ENCODE peak calls at places on chromosome 1, in four cellular contexts. R is HepG2, V is GM12878, P is K562. M is an unnamed sample.

GRCh38 chr1:162997499-162998285 is 71.5 kb upstream of the RGS4 start:
- DNase-seq in R (no peak), V (no peak), P (no peak), M (no peak)

GRCh38 chr1:167564592-167564991 is 11.0 kb upstream of the CREG1 start:
- DNase-seq in R (no peak), V (no peak), P (no peak), M (no peak)

GRCh38 chr1:203038217-203038741 is 12.0 kb downstream of the PPFIA4 start:
- DNase-seq in R (no peak), V (no peak), P (no peak), M (no peak)

GRCh38 chr1:12540580-12541273 is 77.3 kb downstream of the DHRS3 start:
- DNase-seq in R (no peak), V (no peak), P (no peak), M (no peak)

GRCh38 chr1:184953600-184954219 is 20.6 kb downstream of the NIBAN1 start:
- DNase-seq in R (no peak), V (no peak), P (no peak), M (no peak)

GRCh38 chr1:94319319-94320180 is 82.2 kb upstream of the ARHGAP29 start:
- DNase-seq in R (no peak), V (no peak), P (no peak), M (no peak)

GRCh38 chr1:201882665-201883132 is 6.0 kb upstream of the SHISA4 start:
- DNase-seq in R (no peak), V (peak), P (peak), M (no peak)

GRCh38 chr1:155978325-155978972 is at the start of gene ARHGEF2:
- DNase-seq in R (no peak), V (no peak), P (peak), M (peak)

GRCh38 chr1:53369761-53370160 is 41.9 kb upstream of the LRP8 start:
- DNase-seq in R (no peak), V (no peak), P (no peak), M (no peak)

GRCh38 chr1:227729881-227730629 is 5.0 kb downstream of the JMJD4 start:
- DNase-seq in R (peak), V (no peak), P (peak), M (peak)

GRCh38 chr1:223123238-223123976 is 19.6 kb downstream of the TLR5 start:
- DNase-seq in R (peak), V (no peak), P (peak), M (peak)

GRCh38 chr1:118271883-118272282 is 86.9 kb upstream of the SPAG17 start:
- DNase-seq in R (no peak), V (peak), P (no peak), M (no peak)

GRCh38 chr1:52059888-52060287 is 3.8 kb downstream of the BTF3L4 start:
- DNase-seq in R (no peak), V (no peak), P (no peak), M (no peak)

GRCh38 chr1:45995298-45995697 is 137.1 kb downstream of the PIK3R3 start:
- DNase-seq in R (no peak), V (no peak), P (no peak), M (no peak)

GRCh38 chr1:239218296-239218695 is 168.1 kb upstream of the CHRM3 start:
- DNase-seq in R (no peak), V (no peak), P (no peak), M (no peak)

GRCh38 chr1:229471175-229471574 is 37.0 kb downstream of the NUP133 start:
- DNase-seq in R (no peak), V (no peak), P (no peak), M (no peak)

GRCh38 chr1:231806623-231807470 is 180.3 kb downstream of the DISC1 start:
- DNase-seq in R (peak), V (no peak), P (peak), M (peak)

GRCh38 chr1:245256528-245256927 is 101.7 kb downstream of the KIF26B start:
- DNase-seq in R (no peak), V (no peak), P (no peak), M (no peak)

GRCh38 chr1:186980400-186980799 is 151.7 kb downstream of the PLA2G4A start:
- DNase-seq in R (no peak), V (no peak), P (no peak), M (no peak)

GRCh38 chr1:157782946-157783345 is 6.0 kb upstream of the FCRL2 start:
- DNase-seq in R (no peak), V (no peak), P (no peak), M (no peak)

GRCh38 chr1:17909634-17910033 is 154.5 kb downstream of the ACTL8 start:
- DNase-seq in R (no peak), V (no peak), P (peak), M (no peak)

GRCh38 chr1:180243517-180244221 is 13.6 kb downstream of the LHX4 start:
- DNase-seq in R (peak), V (no peak), P (peak), M (no peak)

GRCh38 chr1:168135116-168135981 is 1.4 kb downstream of the GPR161 start:
- DNase-seq in R (no peak), V (no peak), P (no peak), M (peak)

GRCh38 chr1:229058111-229058551 is 212.8 kb upstream of the RAB4A start:
- DNase-seq in R (no peak), V (no peak), P (no peak), M (peak)

GRCh38 chr1:56459260-56459659 is 120.1 kb downstream of the PLPP3 start:
- DNase-seq in R (no peak), V (no peak), P (no peak), M (no peak)

DNA sequence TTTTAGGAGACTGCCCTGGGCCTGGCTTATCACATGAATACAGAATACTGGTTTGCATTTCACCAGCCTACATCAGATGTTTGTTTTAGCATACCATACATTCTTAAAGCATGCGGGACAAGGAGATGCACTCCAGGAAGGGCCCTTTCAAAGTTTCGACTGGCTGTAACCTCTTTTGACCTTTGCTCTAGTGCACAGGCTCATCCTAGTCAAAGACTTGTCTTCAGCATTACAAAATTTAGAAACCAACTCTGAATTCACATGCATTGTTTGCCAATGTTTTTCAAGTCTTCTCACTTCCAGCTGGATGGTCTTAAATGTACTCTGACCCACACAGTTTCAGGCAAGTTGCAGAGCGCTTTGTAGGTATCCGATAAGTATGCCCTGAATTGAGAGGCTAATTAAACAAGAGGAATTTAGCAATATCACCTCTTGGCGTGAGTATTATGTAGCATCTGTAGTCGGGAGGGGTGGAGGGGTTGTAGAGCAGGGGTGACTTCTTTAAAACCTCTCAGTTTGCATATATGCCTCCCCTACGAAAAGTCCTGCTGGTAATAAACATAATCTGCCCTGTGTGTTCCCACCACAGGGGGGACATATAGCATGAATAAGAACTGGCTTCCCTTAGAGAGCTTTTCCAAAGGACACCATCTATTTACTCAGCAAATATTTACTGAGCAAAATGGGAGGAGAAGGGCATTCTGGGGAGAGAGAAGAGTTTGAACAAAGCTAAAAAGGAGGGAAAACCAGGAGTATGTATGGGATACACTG is 24.4 kb upstream of the AHCYL1 start:
- DNase-seq in R (peak), V (no peak), P (no peak), M (no peak)
- TF ChIP-seq FOXM1 in R (no peak), V (no peak), P (no peak), M (no peak)

GRCh38 chr1:33221385-33221758 is 34.9 kb upstream of the ZNF362 start:
- DNase-seq in R (no peak), V (no peak), P (no peak), M (no peak)

GRCh38 chr1:33219886-33220661 is 36.2 kb upstream of the ZNF362 start:
- DNase-seq in R (no peak), V (no peak), P (no peak), M (no peak)

GRCh38 chr1:33220701-33221384 is 35.4 kb upstream of the ZNF362 start:
- DNase-seq in R (no peak), V (no peak), P (no peak), M (no peak)

GRCh38 chr1:33224166-33224707 is 32.1 kb upstream of the ZNF362 start:
- DNase-seq in R (no peak), V (no peak), P (no peak), M (no peak)

GRCh38 chr1:33222381-33222780 is 33.9 kb upstream of the ZNF362 start:
- DNase-seq in R (no peak), V (no peak), P (no peak), M (no peak)
- TF ChIP-seq TAF1 in R (no peak), V (no peak), P (no peak), M (no peak)

GRCh38 chr1:154851392-154852177 is 18.5 kb downstream of the KCNN3 start:
- DNase-seq in R (no peak), V (no peak), P (peak), M (no peak)
- TF ChIP-seq GABPA in R (no peak), V (no peak), P (no peak), M (no peak)

DNA sequence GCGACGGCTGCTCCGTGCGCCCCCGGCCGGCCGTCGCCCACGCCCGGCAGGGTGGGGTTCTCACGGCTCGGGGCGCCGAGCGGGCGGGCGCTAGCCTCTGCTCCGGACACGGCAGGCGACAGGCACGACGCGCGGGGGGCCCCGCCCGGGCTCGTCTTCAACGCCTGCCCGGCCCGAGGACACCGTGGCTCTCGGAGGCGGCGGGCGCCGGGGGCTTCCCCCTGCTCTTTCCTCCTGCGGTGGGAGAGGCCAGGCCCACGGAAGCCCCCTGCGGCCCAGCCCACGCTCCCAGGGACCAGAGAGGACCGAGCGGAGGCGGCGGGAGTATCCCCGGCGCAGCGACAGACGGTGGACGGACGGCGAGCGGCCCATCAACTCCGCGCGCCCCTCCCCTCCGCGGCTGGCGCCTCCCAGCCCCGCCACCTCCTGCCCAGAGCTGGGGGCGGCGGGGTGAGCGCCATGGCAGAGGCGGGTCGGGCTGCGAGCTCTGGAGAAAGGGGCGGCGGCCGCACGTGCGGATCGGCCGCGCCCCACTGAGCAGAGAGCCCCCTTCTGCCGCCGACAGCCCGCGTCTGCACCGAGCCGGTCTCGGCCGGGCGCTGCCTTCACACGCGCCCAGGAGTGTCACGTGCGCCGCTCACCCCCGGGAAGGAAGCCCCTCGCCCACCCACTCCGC is at the start of the genes SHE and TDRD10:
- DNase-seq in R (no peak), V (no peak), P (no peak), M (peak)
- TF ChIP-seq FOXM1 in R (no peak), V (no peak), P (no peak), M (no peak)

DNA sequence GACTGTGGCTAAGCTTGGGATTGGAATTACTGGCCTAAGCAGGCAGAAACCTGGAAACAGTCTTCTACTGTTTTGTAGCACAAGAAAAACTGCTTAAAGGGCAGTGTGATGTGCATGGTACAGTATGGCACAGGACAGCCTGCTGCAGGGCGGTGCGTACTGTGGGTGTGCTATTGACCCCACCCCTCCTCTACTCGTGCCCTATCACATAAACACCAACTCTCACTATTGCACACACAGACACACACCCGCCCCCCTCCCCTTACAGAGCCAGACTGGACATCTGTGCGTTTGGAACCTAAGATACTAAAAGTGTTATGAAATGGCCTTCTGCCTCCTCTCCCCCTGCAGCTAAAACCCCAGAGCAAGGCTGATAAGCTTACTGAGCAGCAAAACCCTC is 355.9 kb upstream of the LYPLAL1 start:
- DNase-seq in R (no peak), V (no peak), P (no peak), M (peak)
- TF ChIP-seq TAF1 in R (no peak), V (no peak), P (no peak), M (no peak)

DNA sequence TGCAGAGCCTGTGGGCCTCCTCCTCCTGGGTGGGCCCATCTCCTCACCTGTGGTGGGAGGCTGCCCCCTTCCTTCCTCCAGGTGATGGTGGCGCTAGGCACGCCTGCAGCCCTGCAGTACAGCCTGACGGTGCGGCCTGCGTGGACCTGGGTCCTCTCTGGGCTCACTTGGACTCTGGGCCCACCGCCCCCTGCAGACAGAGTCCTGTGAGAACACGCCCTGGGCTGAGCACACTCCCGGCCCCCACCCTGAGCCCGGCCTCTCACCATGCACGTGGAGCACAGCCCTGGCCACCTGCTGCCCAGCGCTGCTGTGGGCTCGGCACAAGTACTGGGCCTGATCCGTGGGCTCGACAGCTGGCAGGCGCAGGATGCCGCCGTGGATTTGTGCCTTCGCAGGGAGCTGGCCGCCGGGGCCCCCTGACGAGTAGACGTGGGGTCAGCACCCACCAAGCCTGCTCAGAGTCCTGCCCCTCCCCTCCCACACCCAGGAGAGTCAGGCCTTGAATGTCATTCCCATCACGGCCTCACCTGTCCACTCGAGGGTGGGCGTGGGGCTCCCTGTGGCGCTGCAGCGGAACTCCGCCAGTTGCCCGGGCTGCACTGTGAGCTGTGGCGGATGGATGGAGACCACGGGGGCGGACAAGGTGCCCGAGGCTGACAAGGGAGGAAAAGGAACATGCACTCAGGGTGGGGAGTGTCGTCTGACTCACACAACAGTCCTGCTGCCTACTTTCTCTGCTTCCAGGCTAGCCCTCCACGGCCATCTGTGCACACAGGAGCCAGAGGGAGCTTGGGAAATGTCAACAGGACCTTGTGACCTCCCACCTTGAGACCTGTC is 43.4 kb downstream of the LDLRAD2 start:
- DNase-seq in R (peak), V (no peak), P (peak), M (no peak)
- TF ChIP-seq GABPA in R (no peak), V (no peak), P (no peak), M (no peak)

GRCh38 chr1:55250399-55251075 is 35.4 kb upstream of the USP24 start:
- DNase-seq in R (no peak), V (no peak), P (no peak), M (no peak)
- TF ChIP-seq FOXM1 in R (no peak), V (no peak), P (no peak), M (no peak)

GRCh38 chr1:1397839-1398523 is 1.2 kb downstream of the CCNL2 start:
- DNase-seq in R (peak), V (no peak), P (peak), M (peak)
- TF ChIP-seq TAF1 in R (no peak), V (no peak), P (peak), M (no peak)

DNA sequence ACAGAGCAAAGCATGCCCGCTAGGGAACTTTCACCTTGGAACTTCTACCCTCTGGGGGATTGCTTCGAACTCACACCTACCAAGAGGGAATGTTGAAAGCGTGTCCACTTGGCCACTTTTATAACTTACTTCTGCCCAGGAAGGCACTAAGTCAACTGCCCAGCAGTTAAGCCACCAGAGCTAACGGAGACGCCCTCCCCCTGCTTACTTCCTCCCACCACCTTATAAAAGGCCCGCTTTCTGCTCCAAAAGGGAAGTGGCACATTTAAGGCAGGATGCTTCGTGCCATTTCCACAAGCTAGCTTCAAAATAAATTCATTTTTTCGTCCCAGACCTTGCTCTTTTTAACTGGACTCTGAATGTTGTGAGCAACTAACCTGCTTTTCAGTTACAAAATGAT is 3.2 kb upstream of the AK2 start:
- DNase-seq in R (no peak), V (no peak), P (no peak), M (no peak)
- TF ChIP-seq GABPA in R (no peak), V (no peak), P (no peak), M (no peak)

GRCh38 chr1:159959451-159959850 is 5.4 kb upstream of the SLAMF9 start:
- DNase-seq in R (no peak), V (no peak), P (no peak), M (no peak)
- TF ChIP-seq FOXM1 in R (no peak), V (no peak), P (no peak), M (no peak)